ENCODE peak calls at places on chromosomes 13 and 19, in seven cellular contexts. One of them, this sample, is unnamed.

GRCh38 chr19:55638864-55639359 is 1.9 kb upstream of the ZNF580 start:
- DNase-seq in stomach: no peak
- DNase-seq in uterus: no peak
- DNase-seq in effector memory CD4-positive, alpha-beta T cell: no peak
- DNase-seq in thoracic aorta: no peak
- DNase-seq in BE2C: peak; percentile 78
- DNase-seq in pancreas: peak; percentile 55
- DNase-seq in this sample: no peak

GRCh38 chr13:55517312-55517711 is 1623.4 kb upstream of the PRR20A start:
- DNase-seq in stomach: no peak
- DNase-seq in uterus: no peak
- DNase-seq in effector memory CD4-positive, alpha-beta T cell: no peak
- DNase-seq in thoracic aorta: no peak
- DNase-seq in BE2C: peak; percentile 41
- DNase-seq in pancreas: no peak
- DNase-seq in this sample: no peak

GRCh38 chr19:55083004-55083850 is 7.6 kb downstream of the EPS8L1 start:
- DNase-seq in stomach: no peak
- DNase-seq in uterus: no peak
- DNase-seq in effector memory CD4-positive, alpha-beta T cell: no peak
- DNase-seq in thoracic aorta: no peak
- DNase-seq in BE2C: no peak
- DNase-seq in pancreas: peak; percentile 11
- DNase-seq in this sample: no peak

GRCh38 chr19:7699422-7700127 is 2.4 kb downstream of the FCER2 start:
- DNase-seq in stomach: no peak
- DNase-seq in uterus: no peak
- DNase-seq in effector memory CD4-positive, alpha-beta T cell: no peak
- DNase-seq in thoracic aorta: no peak
- DNase-seq in BE2C: no peak
- DNase-seq in pancreas: no peak
- DNase-seq in this sample: no peak

GRCh38 chr13:96629331-96629730 is 364.9 kb downstream of the OXGR1 start:
- DNase-seq in stomach: no peak
- DNase-seq in uterus: no peak
- DNase-seq in effector memory CD4-positive, alpha-beta T cell: no peak
- DNase-seq in thoracic aorta: no peak
- DNase-seq in BE2C: no peak
- DNase-seq in pancreas: no peak
- DNase-seq in this sample: no peak

GRCh38 chr13:53683608-53684007 is 655.0 kb downstream of the OLFM4 start:
- DNase-seq in stomach: no peak
- DNase-seq in uterus: no peak
- DNase-seq in effector memory CD4-positive, alpha-beta T cell: no peak
- DNase-seq in thoracic aorta: no peak
- DNase-seq in BE2C: no peak
- DNase-seq in pancreas: no peak
- DNase-seq in this sample: no peak

GRCh38 chr13:23796546-23796945 is 92.7 kb downstream of the MIPEP start:
- DNase-seq in stomach: no peak
- DNase-seq in uterus: no peak
- DNase-seq in effector memory CD4-positive, alpha-beta T cell: no peak
- DNase-seq in thoracic aorta: no peak
- DNase-seq in BE2C: no peak
- DNase-seq in pancreas: no peak
- DNase-seq in this sample: no peak

GRCh38 chr13:22173605-22174004 is 502.7 kb downstream of the FGF9 start:
- DNase-seq in stomach: no peak
- DNase-seq in uterus: no peak
- DNase-seq in effector memory CD4-positive, alpha-beta T cell: no peak
- DNase-seq in thoracic aorta: no peak
- DNase-seq in BE2C: no peak
- DNase-seq in pancreas: no peak
- DNase-seq in this sample: no peak

GRCh38 chr19:34134190-34135032 is 37.9 kb upstream of the LSM14A start:
- DNase-seq in stomach: peak; percentile 92
- DNase-seq in uterus: peak; percentile 88
- DNase-seq in effector memory CD4-positive, alpha-beta T cell: peak; percentile 76
- DNase-seq in thoracic aorta: peak; percentile 22
- DNase-seq in BE2C: peak; percentile 83
- DNase-seq in pancreas: peak; percentile 86
- DNase-seq in this sample: peak; percentile 73

GRCh38 chr13:30111810-30112209 is 195.5 kb downstream of the KATNAL1 start:
- DNase-seq in stomach: no peak
- DNase-seq in uterus: no peak
- DNase-seq in effector memory CD4-positive, alpha-beta T cell: no peak
- DNase-seq in thoracic aorta: no peak
- DNase-seq in BE2C: no peak
- DNase-seq in pancreas: no peak
- DNase-seq in this sample: no peak

GRCh38 chr19:50870417-50871089 is 2.7 kb upstream of the KLK2 start:
- DNase-seq in stomach: no peak
- DNase-seq in uterus: no peak
- DNase-seq in effector memory CD4-positive, alpha-beta T cell: no peak
- DNase-seq in thoracic aorta: no peak
- DNase-seq in BE2C: no peak
- DNase-seq in pancreas: peak; percentile 50
- DNase-seq in this sample: no peak

GRCh38 chr13:22938576-22938975 is 242.2 kb upstream of the SGCG start:
- DNase-seq in stomach: no peak
- DNase-seq in uterus: no peak
- DNase-seq in effector memory CD4-positive, alpha-beta T cell: no peak
- DNase-seq in thoracic aorta: no peak
- DNase-seq in BE2C: no peak
- DNase-seq in pancreas: no peak
- DNase-seq in this sample: no peak

GRCh38 chr13:95341441-95341840 is 40.2 kb upstream of the ABCC4 start:
- DNase-seq in stomach: no peak
- DNase-seq in uterus: no peak
- DNase-seq in effector memory CD4-positive, alpha-beta T cell: no peak
- DNase-seq in thoracic aorta: no peak
- DNase-seq in BE2C: no peak
- DNase-seq in pancreas: no peak
- DNase-seq in this sample: no peak

GRCh38 chr13:77000475-77000874 is 8.6 kb downstream of the CLN5 start:
- DNase-seq in stomach: no peak
- DNase-seq in uterus: no peak
- DNase-seq in effector memory CD4-positive, alpha-beta T cell: no peak
- DNase-seq in thoracic aorta: no peak
- DNase-seq in BE2C: no peak
- DNase-seq in pancreas: no peak
- DNase-seq in this sample: no peak

DNA sequence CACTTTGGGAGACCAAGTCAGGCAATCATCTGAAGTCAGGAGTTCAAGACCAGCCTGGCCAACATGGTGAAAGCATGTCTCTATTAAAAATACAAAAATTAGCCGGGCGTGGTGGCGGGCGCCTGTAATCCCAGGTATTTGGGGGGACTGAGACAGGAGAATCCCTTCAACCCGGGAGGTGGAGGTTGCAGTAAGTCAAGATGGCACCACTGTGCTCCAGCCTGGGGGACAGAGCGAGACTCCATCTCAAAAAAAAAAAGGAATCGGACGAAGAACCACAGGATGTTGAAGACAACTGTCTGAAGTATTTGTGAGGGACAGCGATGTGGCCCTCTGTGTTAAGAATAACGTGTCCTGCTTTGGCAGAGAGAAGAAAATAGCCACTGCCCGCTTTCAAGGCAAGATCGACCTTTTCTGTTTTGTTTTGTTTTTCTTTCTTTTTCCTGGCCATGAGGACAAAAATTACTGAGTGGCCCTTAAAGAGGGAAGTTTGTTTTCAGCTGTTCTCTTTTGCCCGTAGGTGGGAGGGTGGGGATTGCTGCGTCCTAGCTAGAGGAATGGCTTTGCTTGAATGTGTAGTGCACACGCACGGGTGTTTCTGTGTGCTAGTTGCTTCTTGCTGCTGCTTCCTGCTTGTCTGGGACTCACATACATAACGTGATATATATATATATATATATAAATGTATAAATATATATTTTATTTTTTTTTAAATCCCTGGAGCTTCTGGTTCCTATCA is 6.2 kb upstream of the PRKCG start:
- DNase-seq in stomach: no peak
- DNase-seq in uterus: no peak
- DNase-seq in effector memory CD4-positive, alpha-beta T cell: no peak
- DNase-seq in thoracic aorta: no peak
- DNase-seq in BE2C: no peak
- DNase-seq in pancreas: no peak
- DNase-seq in this sample: no peak
- H3K4me3 ChIP-seq in stomach: no peak overlapping the region
- H3K4me3 ChIP-seq in uterus: no peak overlapping the region
- H3K4me3 ChIP-seq in effector memory CD4-positive, alpha-beta T cell: no peak overlapping the region
- H3K4me3 ChIP-seq in thoracic aorta: no peak overlapping the region
- H3K4me3 ChIP-seq in BE2C: no peak overlapping the region
- H3K4me3 ChIP-seq in pancreas: no peak overlapping the region
- H3K4me3 ChIP-seq in this sample: no peak overlapping the region

DNA sequence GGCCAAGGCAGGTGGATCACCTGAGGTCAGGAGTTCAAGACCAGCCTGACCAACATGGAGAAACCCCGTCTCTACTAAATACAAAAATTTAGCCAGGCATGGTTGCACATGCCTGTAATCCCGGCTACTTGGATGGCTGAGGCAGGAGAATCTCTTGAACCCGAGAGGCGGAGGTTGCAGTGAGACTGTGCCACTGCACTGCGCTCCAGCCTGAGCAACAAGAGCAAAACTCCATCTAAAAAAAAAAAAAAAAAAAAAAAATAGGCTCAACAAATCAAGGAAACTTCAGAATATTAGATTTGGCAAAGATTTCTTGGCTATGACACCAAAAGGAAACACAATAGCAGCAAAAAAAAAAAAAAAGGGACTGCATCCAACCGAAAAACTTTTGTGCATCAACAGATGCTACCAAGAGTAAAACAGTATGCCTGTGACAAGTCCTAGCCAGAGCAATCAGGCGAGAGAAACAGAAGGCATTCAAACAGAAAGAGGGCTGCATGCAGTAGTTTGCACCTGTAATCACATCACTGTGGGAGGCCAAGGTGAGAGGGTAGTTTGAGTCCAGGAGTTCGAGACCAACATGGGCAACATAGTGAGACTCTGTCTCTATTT is 23.8 kb downstream of the ZNF160 start:
- DNase-seq in stomach: no peak
- DNase-seq in uterus: no peak
- DNase-seq in effector memory CD4-positive, alpha-beta T cell: no peak
- DNase-seq in thoracic aorta: no peak
- DNase-seq in BE2C: no peak
- DNase-seq in pancreas: no peak
- DNase-seq in this sample: no peak
- H3K36me3 ChIP-seq in stomach: peaks cover 93% of the 10 kb centered on the region
- H3K36me3 ChIP-seq in uterus: no peaks in the 10 kb centered on the region
- H3K36me3 ChIP-seq in effector memory CD4-positive, alpha-beta T cell: peaks cover 50% of the 10 kb centered on the region
- H3K36me3 ChIP-seq in thoracic aorta: peaks cover 47% of the 10 kb centered on the region
- H3K36me3 ChIP-seq in BE2C: no peaks in the 10 kb centered on the region
- H3K36me3 ChIP-seq in pancreas: peaks cover 5% of the 10 kb centered on the region
- H3K36me3 ChIP-seq in this sample: no peaks in the 10 kb centered on the region

GRCh38 chr19:17078038-17078919 is 2.7 kb downstream of the MYO9B start:
- DNase-seq in stomach: no peak
- DNase-seq in uterus: no peak
- DNase-seq in effector memory CD4-positive, alpha-beta T cell: no peak
- DNase-seq in thoracic aorta: no peak
- DNase-seq in BE2C: no peak
- DNase-seq in pancreas: no peak
- DNase-seq in this sample: no peak

GRCh38 chr19:17077447-17078028 is 2.0 kb downstream of the MYO9B start:
- DNase-seq in stomach: no peak
- DNase-seq in uterus: no peak
- DNase-seq in effector memory CD4-positive, alpha-beta T cell: no peak
- DNase-seq in thoracic aorta: no peak
- DNase-seq in BE2C: no peak
- DNase-seq in pancreas: no peak
- DNase-seq in this sample: no peak

GRCh38 chr19:17075860-17076538 is 422 bp downstream of the MYO9B start:
- DNase-seq in stomach: peak; percentile 37
- DNase-seq in uterus: peak; percentile 56
- DNase-seq in effector memory CD4-positive, alpha-beta T cell: peak; percentile 46
- DNase-seq in thoracic aorta: no peak
- DNase-seq in BE2C: peak; percentile 29
- DNase-seq in pancreas: no peak
- DNase-seq in this sample: no peak

GRCh38 chr19:17075035-17075859 is at the start of the genes HAUS8 and MYO9B:
- DNase-seq in stomach: peak; percentile 99
- DNase-seq in uterus: peak; percentile 100
- DNase-seq in effector memory CD4-positive, alpha-beta T cell: peak; percentile 100
- DNase-seq in thoracic aorta: peak; percentile 98
- DNase-seq in BE2C: peak; percentile 100
- DNase-seq in pancreas: peak; percentile 100
- DNase-seq in this sample: peak; percentile 91

GRCh38 chr19:17076539-17076919 is 952 bp downstream of the MYO9B start:
- DNase-seq in stomach: no peak
- DNase-seq in uterus: no peak
- DNase-seq in effector memory CD4-positive, alpha-beta T cell: no peak
- DNase-seq in thoracic aorta: no peak
- DNase-seq in BE2C: no peak
- DNase-seq in pancreas: no peak
- DNase-seq in this sample: no peak
- H3K4me1 ChIP-seq in stomach: peaks cover 73% of the 10 kb centered on the region
- H3K4me1 ChIP-seq in uterus: peaks cover 22% of the 10 kb centered on the region
- H3K4me1 ChIP-seq in effector memory CD4-positive, alpha-beta T cell: peaks cover 34% of the 10 kb centered on the region
- H3K4me1 ChIP-seq in thoracic aorta: peaks cover 52% of the 10 kb centered on the region
- H3K4me1 ChIP-seq in BE2C: no peaks in the 10 kb centered on the region
- H3K4me1 ChIP-seq in pancreas: no peaks in the 10 kb centered on the region
- H3K4me1 ChIP-seq in this sample: no peaks in the 10 kb centered on the region

DNA sequence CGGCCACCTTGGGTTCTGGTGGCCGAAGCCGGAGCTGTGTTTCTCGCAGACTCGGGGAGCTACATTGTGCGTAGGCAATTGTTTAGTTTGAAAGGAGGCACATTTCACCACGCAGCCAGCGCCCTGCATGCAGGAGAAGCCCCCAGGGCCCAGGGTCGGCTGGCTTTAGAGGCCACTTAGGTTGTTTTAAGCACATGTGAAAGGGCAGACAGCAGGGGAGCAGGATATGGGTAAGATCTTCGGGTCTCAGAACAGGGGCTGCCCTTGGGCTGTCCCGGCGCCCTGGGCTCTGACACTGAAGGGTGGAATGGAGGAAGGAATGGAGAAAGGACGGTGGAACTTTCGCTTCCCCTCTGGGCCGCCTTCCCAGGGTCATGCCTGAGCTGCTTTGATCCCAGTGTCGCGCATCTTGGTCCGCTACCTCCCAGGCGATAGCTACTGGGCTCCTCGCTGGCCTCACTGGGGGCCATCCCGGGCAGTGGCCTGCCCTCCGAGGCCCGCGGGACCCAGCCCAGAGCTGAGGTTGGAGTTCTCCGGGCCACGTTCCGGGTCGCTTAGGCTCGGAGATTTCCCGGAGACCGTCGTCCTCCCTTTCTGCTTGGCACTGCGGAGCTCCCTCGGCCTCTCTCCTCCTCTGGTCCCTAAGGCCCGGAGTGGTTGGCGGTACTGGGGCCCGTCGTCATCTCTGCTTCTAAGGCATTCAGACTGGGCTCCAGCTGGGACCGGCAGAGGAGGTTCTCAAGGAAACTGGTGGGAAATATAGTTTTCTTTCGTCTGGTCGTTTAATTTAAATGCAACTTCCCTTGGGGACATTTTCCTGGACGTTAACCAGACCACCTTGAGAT is 4.3 kb upstream of the POU4F1 start:
- DNase-seq in stomach: no peak
- DNase-seq in uterus: no peak
- DNase-seq in effector memory CD4-positive, alpha-beta T cell: no peak
- DNase-seq in thoracic aorta: no peak
- DNase-seq in BE2C: no peak
- DNase-seq in pancreas: no peak
- DNase-seq in this sample: no peak
- H3K4me3 ChIP-seq in stomach: peak overlapping the region; percentile 60
- H3K4me3 ChIP-seq in uterus: no peak overlapping the region
- H3K4me3 ChIP-seq in effector memory CD4-positive, alpha-beta T cell: no peak overlapping the region
- H3K4me3 ChIP-seq in thoracic aorta: peak overlapping the region; percentile 42
- H3K4me3 ChIP-seq in BE2C: no peak overlapping the region
- H3K4me3 ChIP-seq in pancreas: no peak overlapping the region
- H3K4me3 ChIP-seq in this sample: peak overlapping the region; percentile 2

GRCh38 chr19:1396019-1396767 is 5.1 kb downstream of the GAMT start:
- DNase-seq in stomach: no peak
- DNase-seq in uterus: no peak
- DNase-seq in effector memory CD4-positive, alpha-beta T cell: no peak
- DNase-seq in thoracic aorta: no peak
- DNase-seq in BE2C: no peak
- DNase-seq in pancreas: no peak
- DNase-seq in this sample: no peak
- H3K36me3 ChIP-seq in stomach: peaks cover 33% of the 10 kb centered on the region
- H3K36me3 ChIP-seq in uterus: no peaks in the 10 kb centered on the region
- H3K36me3 ChIP-seq in effector memory CD4-positive, alpha-beta T cell: peaks cover 13% of the 10 kb centered on the region
- H3K36me3 ChIP-seq in thoracic aorta: peaks cover 14% of the 10 kb centered on the region
- H3K36me3 ChIP-seq in BE2C: peaks cover 28% of the 10 kb centered on the region
- H3K36me3 ChIP-seq in pancreas: peaks cover 14% of the 10 kb centered on the region
- H3K36me3 ChIP-seq in this sample: peaks cover 5% of the 10 kb centered on the region

This sample was measured in iPS DF 6.9.